ENCODE peak calls at places on chromosomes 3 and 15, in nine cellular contexts. One of them, this sample, is unnamed.

GRCh38 chr15:56017920-56018319 is 24.5 kb upstream of the NEDD4 start:
- DNase-seq in cardiac muscle cell: no peak
- DNase-seq in HCT116: no peak
- DNase-seq in body of pancreas: no peak
- DNase-seq in A673: no peak
- DNase-seq in ovary: no peak
- DNase-seq in mesendoderm: peak; percentile 16
- DNase-seq in CD8-positive, alpha-beta T cell: no peak
- DNase-seq in tibial nerve: no peak
- DNase-seq in this sample: no peak

GRCh38 chr3:125310623-125311076 is 64.5 kb downstream of the ZNF148 start:
- DNase-seq in cardiac muscle cell: no peak
- DNase-seq in HCT116: no peak
- DNase-seq in body of pancreas: no peak
- DNase-seq in A673: no peak
- DNase-seq in ovary: no peak
- DNase-seq in mesendoderm: peak; percentile 2
- DNase-seq in CD8-positive, alpha-beta T cell: peak; percentile 13
- DNase-seq in tibial nerve: no peak
- DNase-seq in this sample: no peak

GRCh38 chr3:52393131-52393807 is 51.6 kb downstream of the SEMA3G start:
- DNase-seq in cardiac muscle cell: no peak
- DNase-seq in HCT116: no peak
- DNase-seq in body of pancreas: no peak
- DNase-seq in A673: no peak
- DNase-seq in ovary: no peak
- DNase-seq in mesendoderm: no peak
- DNase-seq in CD8-positive, alpha-beta T cell: no peak
- DNase-seq in tibial nerve: no peak
- DNase-seq in this sample: no peak

GRCh38 chr15:67175643-67176071 is 78.8 kb downstream of the AAGAB start:
- DNase-seq in cardiac muscle cell: no peak
- DNase-seq in HCT116: no peak
- DNase-seq in body of pancreas: peak; percentile 64
- DNase-seq in A673: peak; percentile 79
- DNase-seq in ovary: peak; percentile 22
- DNase-seq in mesendoderm: peak; percentile 65
- DNase-seq in CD8-positive, alpha-beta T cell: no peak
- DNase-seq in tibial nerve: peak; percentile 63
- DNase-seq in this sample: no peak

GRCh38 chr15:34078900-34079299 is 22.8 kb downstream of the EMC7 start:
- DNase-seq in cardiac muscle cell: no peak
- DNase-seq in HCT116: no peak
- DNase-seq in body of pancreas: no peak
- DNase-seq in A673: no peak
- DNase-seq in ovary: no peak
- DNase-seq in mesendoderm: no peak
- DNase-seq in CD8-positive, alpha-beta T cell: no peak
- DNase-seq in tibial nerve: no peak
- DNase-seq in this sample: no peak

GRCh38 chr15:90039996-90040395 is 38.9 kb downstream of the ZNF710 start:
- DNase-seq in cardiac muscle cell: no peak
- DNase-seq in HCT116: no peak
- DNase-seq in body of pancreas: no peak
- DNase-seq in A673: no peak
- DNase-seq in ovary: no peak
- DNase-seq in mesendoderm: no peak
- DNase-seq in CD8-positive, alpha-beta T cell: no peak
- DNase-seq in tibial nerve: no peak
- DNase-seq in this sample: no peak

GRCh38 chr3:127745656-127746399 is 73.1 kb downstream of the ABTB1 start:
- DNase-seq in cardiac muscle cell: no peak
- DNase-seq in HCT116: no peak
- DNase-seq in body of pancreas: no peak
- DNase-seq in A673: no peak
- DNase-seq in ovary: no peak
- DNase-seq in mesendoderm: no peak
- DNase-seq in CD8-positive, alpha-beta T cell: no peak
- DNase-seq in tibial nerve: no peak
- DNase-seq in this sample: no peak

GRCh38 chr3:179036226-179036625 is 35.4 kb downstream of the ZMAT3 start:
- DNase-seq in cardiac muscle cell: no peak
- DNase-seq in HCT116: no peak
- DNase-seq in body of pancreas: no peak
- DNase-seq in A673: no peak
- DNase-seq in ovary: no peak
- DNase-seq in mesendoderm: peak; percentile 89
- DNase-seq in CD8-positive, alpha-beta T cell: no peak
- DNase-seq in tibial nerve: no peak
- DNase-seq in this sample: no peak

GRCh38 chr3:175456496-175456895 is 597.4 kb downstream of the NAALADL2 start:
- DNase-seq in cardiac muscle cell: no peak
- DNase-seq in HCT116: no peak
- DNase-seq in body of pancreas: no peak
- DNase-seq in A673: no peak
- DNase-seq in ovary: no peak
- DNase-seq in mesendoderm: no peak
- DNase-seq in CD8-positive, alpha-beta T cell: no peak
- DNase-seq in tibial nerve: no peak
- DNase-seq in this sample: no peak

GRCh38 chr3:142259359-142259758 is 34.0 kb upstream of the GK5 start:
- DNase-seq in cardiac muscle cell: no peak
- DNase-seq in HCT116: no peak
- DNase-seq in body of pancreas: no peak
- DNase-seq in A673: peak; percentile 44
- DNase-seq in ovary: no peak
- DNase-seq in mesendoderm: no peak
- DNase-seq in CD8-positive, alpha-beta T cell: no peak
- DNase-seq in tibial nerve: no peak
- DNase-seq in this sample: no peak

GRCh38 chr3:58864480-58864879 is 185.3 kb downstream of the CFAP20DC start:
- DNase-seq in cardiac muscle cell: no peak
- DNase-seq in HCT116: no peak
- DNase-seq in body of pancreas: no peak
- DNase-seq in A673: no peak
- DNase-seq in ovary: no peak
- DNase-seq in mesendoderm: no peak
- DNase-seq in CD8-positive, alpha-beta T cell: no peak
- DNase-seq in tibial nerve: no peak
- DNase-seq in this sample: no peak

GRCh38 chr3:7813412-7813811 is 688.2 kb upstream of the LMCD1 start:
- DNase-seq in cardiac muscle cell: no peak
- DNase-seq in HCT116: no peak
- DNase-seq in body of pancreas: no peak
- DNase-seq in A673: peak; percentile 3
- DNase-seq in ovary: no peak
- DNase-seq in mesendoderm: peak; percentile 90
- DNase-seq in CD8-positive, alpha-beta T cell: no peak
- DNase-seq in tibial nerve: no peak
- DNase-seq in this sample: no peak

GRCh38 chr3:134937256-134938023 is 142.4 kb downstream of the EPHB1 start:
- DNase-seq in cardiac muscle cell: no peak
- DNase-seq in HCT116: no peak
- DNase-seq in body of pancreas: no peak
- DNase-seq in A673: peak; percentile 14
- DNase-seq in ovary: no peak
- DNase-seq in mesendoderm: peak; percentile 87
- DNase-seq in CD8-positive, alpha-beta T cell: no peak
- DNase-seq in tibial nerve: no peak
- DNase-seq in this sample: no peak

GRCh38 chr15:40082195-40082868 is 26.3 kb downstream of the BMF start:
- DNase-seq in cardiac muscle cell: no peak
- DNase-seq in HCT116: no peak
- DNase-seq in body of pancreas: no peak
- DNase-seq in A673: no peak
- DNase-seq in ovary: no peak
- DNase-seq in mesendoderm: no peak
- DNase-seq in CD8-positive, alpha-beta T cell: no peak
- DNase-seq in tibial nerve: no peak
- DNase-seq in this sample: no peak

GRCh38 chr15:40080104-40080503 is 28.6 kb downstream of the BMF start:
- DNase-seq in cardiac muscle cell: no peak
- DNase-seq in HCT116: no peak
- DNase-seq in body of pancreas: no peak
- DNase-seq in A673: no peak
- DNase-seq in ovary: no peak
- DNase-seq in mesendoderm: no peak
- DNase-seq in CD8-positive, alpha-beta T cell: no peak
- DNase-seq in tibial nerve: no peak
- DNase-seq in this sample: no peak

GRCh38 chr15:40079456-40079855 is 29.2 kb downstream of the BMF start:
- DNase-seq in cardiac muscle cell: no peak
- DNase-seq in HCT116: no peak
- DNase-seq in body of pancreas: no peak
- DNase-seq in A673: no peak
- DNase-seq in ovary: no peak
- DNase-seq in mesendoderm: no peak
- DNase-seq in CD8-positive, alpha-beta T cell: no peak
- DNase-seq in tibial nerve: no peak
- DNase-seq in this sample: no peak

GRCh38 chr15:40081691-40082194 is 26.9 kb downstream of the BMF start:
- DNase-seq in cardiac muscle cell: peak; percentile 86
- DNase-seq in HCT116: no peak
- DNase-seq in body of pancreas: peak; percentile 87
- DNase-seq in A673: peak; percentile 77
- DNase-seq in ovary: peak; percentile 71
- DNase-seq in mesendoderm: peak; percentile 87
- DNase-seq in CD8-positive, alpha-beta T cell: no peak
- DNase-seq in tibial nerve: peak; percentile 77
- DNase-seq in this sample: peak; percentile 80

DNA sequence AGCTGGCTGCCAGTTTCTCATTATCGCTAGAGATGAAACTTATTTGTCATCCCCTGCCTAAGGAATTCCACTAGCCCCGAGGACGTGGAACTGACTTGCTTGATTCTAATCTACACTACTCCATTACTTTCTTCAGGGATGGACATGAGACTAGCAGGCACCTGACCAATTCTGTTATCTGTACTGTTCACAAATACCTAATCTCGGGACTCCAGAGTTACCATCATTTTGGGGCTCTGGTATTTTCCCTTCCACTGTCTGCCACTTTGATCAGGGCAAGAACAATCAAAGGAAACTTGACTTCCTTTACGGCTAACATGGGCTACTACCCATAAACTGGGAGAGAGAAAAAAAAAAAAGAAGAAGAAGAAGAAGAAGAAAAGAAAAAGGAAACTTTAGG is 27.8 kb downstream of the BMF start:
- DNase-seq in cardiac muscle cell: no peak
- DNase-seq in HCT116: no peak
- DNase-seq in body of pancreas: no peak
- DNase-seq in A673: no peak
- DNase-seq in ovary: no peak
- DNase-seq in mesendoderm: no peak
- DNase-seq in CD8-positive, alpha-beta T cell: no peak
- DNase-seq in tibial nerve: no peak
- DNase-seq in this sample: no peak
- H3K4me3 ChIP-seq in cardiac muscle cell: no peak overlapping the region
- H3K4me3 ChIP-seq in HCT116: no peak overlapping the region
- H3K4me3 ChIP-seq in body of pancreas: no peak overlapping the region
- H3K4me3 ChIP-seq in A673: no peak overlapping the region
- H3K4me3 ChIP-seq in ovary: no peak overlapping the region
- H3K4me3 ChIP-seq in mesendoderm: no peak overlapping the region
- H3K4me3 ChIP-seq in CD8-positive, alpha-beta T cell: no peak overlapping the region
- H3K4me3 ChIP-seq in tibial nerve: peak overlapping the region; percentile 46
- H3K4me3 ChIP-seq in this sample: no peak overlapping the region

DNA sequence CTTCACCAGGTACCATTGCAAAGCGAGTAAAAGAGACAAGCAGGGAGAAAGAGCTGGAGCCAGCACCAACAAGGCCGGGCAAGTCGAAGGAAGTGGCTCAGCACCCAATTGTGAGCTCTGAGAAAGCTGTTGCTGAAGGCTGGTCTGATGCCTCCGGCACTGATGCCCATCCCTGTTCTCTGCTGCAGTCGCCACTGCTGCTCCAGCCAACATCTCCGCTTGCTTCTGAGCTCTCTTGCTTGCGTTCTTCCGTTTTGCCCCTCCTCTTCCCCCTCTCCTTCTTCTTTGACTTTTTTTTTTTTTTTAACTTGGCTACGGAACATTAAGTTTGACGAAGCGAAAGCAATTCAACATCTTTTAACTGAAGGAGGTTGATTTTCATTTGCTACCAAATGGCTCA is 442.9 kb downstream of the MCTP2 start:
- DNase-seq in cardiac muscle cell: no peak
- DNase-seq in HCT116: no peak
- DNase-seq in body of pancreas: no peak
- DNase-seq in A673: no peak
- DNase-seq in ovary: peak; percentile 26
- DNase-seq in mesendoderm: no peak
- DNase-seq in CD8-positive, alpha-beta T cell: no peak
- DNase-seq in tibial nerve: no peak
- DNase-seq in this sample: no peak
- H3K4me3 ChIP-seq in cardiac muscle cell: no peak overlapping the region
- H3K4me3 ChIP-seq in HCT116: no peak overlapping the region
- H3K4me3 ChIP-seq in body of pancreas: no peak overlapping the region
- H3K4me3 ChIP-seq in A673: no peak overlapping the region
- H3K4me3 ChIP-seq in ovary: no peak overlapping the region
- H3K4me3 ChIP-seq in mesendoderm: no peak overlapping the region
- H3K4me3 ChIP-seq in CD8-positive, alpha-beta T cell: no peak overlapping the region
- H3K4me3 ChIP-seq in tibial nerve: peak overlapping the region; percentile 5
- H3K4me3 ChIP-seq in this sample: peak overlapping the region; percentile 26

GRCh38 chr3:28576590-28577220 is 228.1 kb upstream of the AZI2 start:
- DNase-seq in cardiac muscle cell: no peak
- DNase-seq in HCT116: no peak
- DNase-seq in body of pancreas: no peak
- DNase-seq in A673: no peak
- DNase-seq in ovary: no peak
- DNase-seq in mesendoderm: peak; percentile 47
- DNase-seq in CD8-positive, alpha-beta T cell: no peak
- DNase-seq in tibial nerve: no peak
- DNase-seq in this sample: no peak
- H3K4me3 ChIP-seq in cardiac muscle cell: peak overlapping the region; percentile 56
- H3K4me3 ChIP-seq in HCT116: no peak overlapping the region
- H3K4me3 ChIP-seq in body of pancreas: no peak overlapping the region
- H3K4me3 ChIP-seq in A673: peak overlapping the region; percentile 50
- H3K4me3 ChIP-seq in ovary: no peak overlapping the region
- H3K4me3 ChIP-seq in mesendoderm: peak overlapping the region; percentile 50
- H3K4me3 ChIP-seq in CD8-positive, alpha-beta T cell: no peak overlapping the region
- H3K4me3 ChIP-seq in tibial nerve: peak overlapping the region; percentile 68
- H3K4me3 ChIP-seq in this sample: peak overlapping the region; percentile 50

GRCh38 chr3:105385179-105385578 is 18.5 kb downstream of the ALCAM start:
- DNase-seq in cardiac muscle cell: no peak
- DNase-seq in HCT116: no peak
- DNase-seq in body of pancreas: no peak
- DNase-seq in A673: no peak
- DNase-seq in ovary: no peak
- DNase-seq in mesendoderm: no peak
- DNase-seq in CD8-positive, alpha-beta T cell: no peak
- DNase-seq in tibial nerve: no peak
- DNase-seq in this sample: no peak
- H3K4me3 ChIP-seq in cardiac muscle cell: no peak overlapping the region
- H3K4me3 ChIP-seq in HCT116: no peak overlapping the region
- H3K4me3 ChIP-seq in body of pancreas: no peak overlapping the region
- H3K4me3 ChIP-seq in A673: no peak overlapping the region
- H3K4me3 ChIP-seq in ovary: no peak overlapping the region
- H3K4me3 ChIP-seq in mesendoderm: no peak overlapping the region
- H3K4me3 ChIP-seq in CD8-positive, alpha-beta T cell: no peak overlapping the region
- H3K4me3 ChIP-seq in tibial nerve: no peak overlapping the region
- H3K4me3 ChIP-seq in this sample: no peak overlapping the region

GRCh38 chr3:40546811-40547210 is 22.1 kb downstream of the ZNF621 start:
- DNase-seq in cardiac muscle cell: no peak
- DNase-seq in HCT116: no peak
- DNase-seq in body of pancreas: no peak
- DNase-seq in A673: peak; percentile 11
- DNase-seq in ovary: no peak
- DNase-seq in mesendoderm: no peak
- DNase-seq in CD8-positive, alpha-beta T cell: no peak
- DNase-seq in tibial nerve: no peak
- DNase-seq in this sample: no peak
- H3K4me3 ChIP-seq in cardiac muscle cell: no peak overlapping the region
- H3K4me3 ChIP-seq in HCT116: no peak overlapping the region
- H3K4me3 ChIP-seq in body of pancreas: no peak overlapping the region
- H3K4me3 ChIP-seq in A673: no peak overlapping the region
- H3K4me3 ChIP-seq in ovary: no peak overlapping the region
- H3K4me3 ChIP-seq in mesendoderm: no peak overlapping the region
- H3K4me3 ChIP-seq in CD8-positive, alpha-beta T cell: no peak overlapping the region
- H3K4me3 ChIP-seq in tibial nerve: no peak overlapping the region
- H3K4me3 ChIP-seq in this sample: no peak overlapping the region

This sample was measured in breast epithelium.